ENCODE peak calls at places on chromosomes 7 and 10, in seven cellular contexts. One of them, this sample, is unnamed.

GRCh38 chr7:43758029-43758860 is at the start of gene BLVRA:
- DNase-seq in tibial artery: peak; percentile 86
- DNase-seq in OCI-LY7: no peak
- DNase-seq in thoracic aorta: no peak
- DNase-seq in left ventricle myocardium inferior: peak; percentile 76
- DNase-seq in AG04450: no peak
- DNase-seq in HL-60: no peak
- DNase-seq in this sample: peak; percentile 59

GRCh38 chr7:79290841-79291497 is 162.5 kb downstream of the MAGI2 start:
- DNase-seq in tibial artery: no peak
- DNase-seq in OCI-LY7: no peak
- DNase-seq in thoracic aorta: no peak
- DNase-seq in left ventricle myocardium inferior: no peak
- DNase-seq in AG04450: no peak
- DNase-seq in HL-60: no peak
- DNase-seq in this sample: no peak

GRCh38 chr10:360653-361052 is 225.4 kb downstream of the ZMYND11 start:
- DNase-seq in tibial artery: no peak
- DNase-seq in OCI-LY7: no peak
- DNase-seq in thoracic aorta: no peak
- DNase-seq in left ventricle myocardium inferior: no peak
- DNase-seq in AG04450: no peak
- DNase-seq in HL-60: no peak
- DNase-seq in this sample: no peak

GRCh38 chr7:128427289-128427891 is 17.6 kb upstream of the IMPDH1 start:
- DNase-seq in tibial artery: no peak
- DNase-seq in OCI-LY7: peak; percentile 70
- DNase-seq in thoracic aorta: no peak
- DNase-seq in left ventricle myocardium inferior: no peak
- DNase-seq in AG04450: no peak
- DNase-seq in HL-60: peak; percentile 51
- DNase-seq in this sample: peak; percentile 42

GRCh38 chr7:63093481-63093880 is 905.2 kb upstream of the ZNF722 start:
- DNase-seq in tibial artery: no peak
- DNase-seq in OCI-LY7: peak; percentile 0
- DNase-seq in thoracic aorta: no peak
- DNase-seq in left ventricle myocardium inferior: no peak
- DNase-seq in AG04450: no peak
- DNase-seq in HL-60: peak; percentile 7
- DNase-seq in this sample: no peak

GRCh38 chr10:111392910-111393309 is 316.1 kb downstream of the ADRA2A start:
- DNase-seq in tibial artery: no peak
- DNase-seq in OCI-LY7: no peak
- DNase-seq in thoracic aorta: no peak
- DNase-seq in left ventricle myocardium inferior: no peak
- DNase-seq in AG04450: no peak
- DNase-seq in HL-60: no peak
- DNase-seq in this sample: no peak

GRCh38 chr7:1197997-1198632 is 34.6 kb upstream of the UNCX start:
- DNase-seq in tibial artery: no peak
- DNase-seq in OCI-LY7: no peak
- DNase-seq in thoracic aorta: no peak
- DNase-seq in left ventricle myocardium inferior: no peak
- DNase-seq in AG04450: peak; percentile 79
- DNase-seq in HL-60: no peak
- DNase-seq in this sample: no peak

GRCh38 chr10:126207313-126207771 is 180.9 kb downstream of the ADAM12 start:
- DNase-seq in tibial artery: no peak
- DNase-seq in OCI-LY7: no peak
- DNase-seq in thoracic aorta: no peak
- DNase-seq in left ventricle myocardium inferior: no peak
- DNase-seq in AG04450: no peak
- DNase-seq in HL-60: no peak
- DNase-seq in this sample: no peak

GRCh38 chr10:1462032-1462431 is 275.3 kb downstream of the ADARB2 start:
- DNase-seq in tibial artery: no peak
- DNase-seq in OCI-LY7: no peak
- DNase-seq in thoracic aorta: no peak
- DNase-seq in left ventricle myocardium inferior: no peak
- DNase-seq in AG04450: no peak
- DNase-seq in HL-60: no peak
- DNase-seq in this sample: no peak

GRCh38 chr7:128841961-128842673 is 11.9 kb downstream of the FLNC start:
- DNase-seq in tibial artery: no peak
- DNase-seq in OCI-LY7: peak; percentile 66
- DNase-seq in thoracic aorta: no peak
- DNase-seq in left ventricle myocardium inferior: peak; percentile 54
- DNase-seq in AG04450: no peak
- DNase-seq in HL-60: peak; percentile 44
- DNase-seq in this sample: peak; percentile 58

GRCh38 chr7:78014401-78014800 is 215.8 kb downstream of the PHTF2 start:
- DNase-seq in tibial artery: no peak
- DNase-seq in OCI-LY7: no peak
- DNase-seq in thoracic aorta: no peak
- DNase-seq in left ventricle myocardium inferior: no peak
- DNase-seq in AG04450: no peak
- DNase-seq in HL-60: no peak
- DNase-seq in this sample: no peak

GRCh38 chr10:53598914-53599313 is 826.3 kb upstream of the MBL2 start:
- DNase-seq in tibial artery: no peak
- DNase-seq in OCI-LY7: no peak
- DNase-seq in thoracic aorta: no peak
- DNase-seq in left ventricle myocardium inferior: no peak
- DNase-seq in AG04450: no peak
- DNase-seq in HL-60: no peak
- DNase-seq in this sample: no peak

GRCh38 chr10:29630205-29631048 is 4.3 kb downstream of the SVIL start:
- DNase-seq in tibial artery: no peak
- DNase-seq in OCI-LY7: no peak
- DNase-seq in thoracic aorta: no peak
- DNase-seq in left ventricle myocardium inferior: no peak
- DNase-seq in AG04450: no peak
- DNase-seq in HL-60: peak; percentile 81
- DNase-seq in this sample: no peak

GRCh38 chr10:43108951-43109350 is 29.3 kb upstream of the CSGALNACT2 start:
- DNase-seq in tibial artery: no peak
- DNase-seq in OCI-LY7: no peak
- DNase-seq in thoracic aorta: no peak
- DNase-seq in left ventricle myocardium inferior: peak; percentile 1
- DNase-seq in AG04450: no peak
- DNase-seq in HL-60: no peak
- DNase-seq in this sample: no peak

GRCh38 chr7:44176486-44176885 is 12.8 kb downstream of the GCK start:
- DNase-seq in tibial artery: peak; percentile 48
- DNase-seq in OCI-LY7: no peak
- DNase-seq in thoracic aorta: no peak
- DNase-seq in left ventricle myocardium inferior: no peak
- DNase-seq in AG04450: no peak
- DNase-seq in HL-60: no peak
- DNase-seq in this sample: no peak

GRCh38 chr7:157211710-157212109 is 73.0 kb downstream of the UBE3C start:
- DNase-seq in tibial artery: no peak
- DNase-seq in OCI-LY7: no peak
- DNase-seq in thoracic aorta: no peak
- DNase-seq in left ventricle myocardium inferior: no peak
- DNase-seq in AG04450: peak; percentile 72
- DNase-seq in HL-60: no peak
- DNase-seq in this sample: no peak

GRCh38 chr10:15344876-15345285 is 26.2 kb downstream of the FAM171A1 start:
- DNase-seq in tibial artery: no peak
- DNase-seq in OCI-LY7: no peak
- DNase-seq in thoracic aorta: no peak
- DNase-seq in left ventricle myocardium inferior: no peak
- DNase-seq in AG04450: no peak
- DNase-seq in HL-60: peak; percentile 31
- DNase-seq in this sample: no peak

GRCh38 chr10:93267521-93267920 is 193.8 kb downstream of the CYP26A1 start:
- DNase-seq in tibial artery: no peak
- DNase-seq in OCI-LY7: no peak
- DNase-seq in thoracic aorta: no peak
- DNase-seq in left ventricle myocardium inferior: no peak
- DNase-seq in AG04450: no peak
- DNase-seq in HL-60: no peak
- DNase-seq in this sample: no peak
- H3K27ac ChIP-seq in tibial artery: no peak overlapping the region
- H3K27ac ChIP-seq in OCI-LY7: no peak overlapping the region
- H3K27ac ChIP-seq in thoracic aorta: no peak overlapping the region
- H3K27ac ChIP-seq in left ventricle myocardium inferior: no peak overlapping the region
- H3K27ac ChIP-seq in AG04450: no peak overlapping the region
- H3K27ac ChIP-seq in HL-60: no peak overlapping the region
- H3K27ac ChIP-seq in this sample: no peak overlapping the region

DNA sequence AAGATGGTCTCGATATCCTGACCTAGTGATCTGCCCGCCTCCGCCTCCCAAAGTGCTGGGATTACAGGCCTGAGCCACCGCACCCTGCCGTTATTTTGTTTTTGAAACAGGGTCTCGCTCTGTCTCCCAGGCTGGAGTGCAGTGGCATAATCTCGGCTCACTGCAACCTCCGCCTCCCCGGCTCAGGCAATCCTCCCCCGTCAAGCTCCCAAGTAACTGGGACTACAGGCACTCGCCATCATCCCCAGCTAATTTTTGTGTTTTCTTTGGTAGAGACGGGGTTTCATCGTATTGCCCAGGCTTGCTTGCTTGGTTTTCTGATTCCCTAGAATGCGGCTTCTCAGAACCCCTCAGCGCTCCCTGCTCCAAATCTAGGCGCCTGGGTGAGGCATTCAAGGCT is 1.4 kb downstream of the TFR2 start:
- DNase-seq in tibial artery: no peak
- DNase-seq in OCI-LY7: no peak
- DNase-seq in thoracic aorta: no peak
- DNase-seq in left ventricle myocardium inferior: no peak
- DNase-seq in AG04450: no peak
- DNase-seq in HL-60: no peak
- DNase-seq in this sample: no peak
- H3K27ac ChIP-seq in tibial artery: no peak overlapping the region
- H3K27ac ChIP-seq in OCI-LY7: no peak overlapping the region
- H3K27ac ChIP-seq in thoracic aorta: no peak overlapping the region
- H3K27ac ChIP-seq in left ventricle myocardium inferior: no peak overlapping the region
- H3K27ac ChIP-seq in AG04450: no peak overlapping the region
- H3K27ac ChIP-seq in HL-60: no peak overlapping the region
- H3K27ac ChIP-seq in this sample: no peak overlapping the region

DNA sequence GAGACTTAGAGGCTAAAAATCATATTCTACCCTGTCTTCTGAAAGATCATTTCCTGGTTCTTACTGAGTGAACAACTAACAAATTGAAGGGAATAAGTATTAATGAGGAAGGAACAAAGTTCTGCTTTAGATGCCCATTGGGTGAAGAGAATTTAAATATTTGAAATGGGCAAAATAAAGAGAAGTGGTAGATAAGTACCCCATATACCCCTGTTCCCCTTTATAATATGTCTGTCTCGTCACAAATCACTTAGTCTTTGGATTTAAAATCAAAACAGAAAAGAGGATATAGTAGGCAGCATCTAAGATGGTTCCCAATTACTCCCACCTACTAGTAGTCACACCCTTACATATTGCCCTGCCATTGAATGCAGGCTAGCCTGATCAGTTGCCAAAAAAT is 13.3 kb downstream of the TES start:
- DNase-seq in tibial artery: no peak
- DNase-seq in OCI-LY7: no peak
- DNase-seq in thoracic aorta: no peak
- DNase-seq in left ventricle myocardium inferior: no peak
- DNase-seq in AG04450: no peak
- DNase-seq in HL-60: no peak
- DNase-seq in this sample: no peak
- H3K27ac ChIP-seq in tibial artery: peak overlapping the region; percentile 10
- H3K27ac ChIP-seq in OCI-LY7: no peak overlapping the region
- H3K27ac ChIP-seq in thoracic aorta: no peak overlapping the region
- H3K27ac ChIP-seq in left ventricle myocardium inferior: no peak overlapping the region
- H3K27ac ChIP-seq in AG04450: no peak overlapping the region
- H3K27ac ChIP-seq in HL-60: no peak overlapping the region
- H3K27ac ChIP-seq in this sample: no peak overlapping the region

DNA sequence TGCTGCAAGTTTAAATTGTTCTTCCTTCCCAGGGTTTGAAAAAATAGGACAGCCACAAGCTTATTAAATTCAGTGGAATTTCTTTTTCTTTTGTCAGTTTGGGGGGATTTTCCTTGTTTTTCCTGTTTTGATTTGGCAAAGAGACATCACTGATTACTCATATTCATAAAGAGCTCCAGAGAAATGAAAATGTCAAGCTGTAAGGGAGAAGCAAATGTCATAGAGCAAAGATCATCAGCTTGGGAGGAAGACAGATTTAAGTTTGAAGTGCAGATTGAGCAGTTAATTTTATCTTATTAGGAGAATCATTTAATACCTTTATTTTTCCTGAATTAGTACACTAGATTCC is 255.8 kb upstream of the PHYHIPL start:
- DNase-seq in tibial artery: no peak
- DNase-seq in OCI-LY7: no peak
- DNase-seq in thoracic aorta: no peak
- DNase-seq in left ventricle myocardium inferior: no peak
- DNase-seq in AG04450: no peak
- DNase-seq in HL-60: no peak
- DNase-seq in this sample: no peak
- H3K27ac ChIP-seq in tibial artery: no peak overlapping the region
- H3K27ac ChIP-seq in OCI-LY7: no peak overlapping the region
- H3K27ac ChIP-seq in thoracic aorta: no peak overlapping the region
- H3K27ac ChIP-seq in left ventricle myocardium inferior: peak overlapping the region; percentile 35
- H3K27ac ChIP-seq in AG04450: no peak overlapping the region
- H3K27ac ChIP-seq in HL-60: no peak overlapping the region
- H3K27ac ChIP-seq in this sample: no peak overlapping the region

GRCh38 chr10:67603086-67603485 is 92.9 kb downstream of the CTNNA3 start:
- DNase-seq in tibial artery: no peak
- DNase-seq in OCI-LY7: no peak
- DNase-seq in thoracic aorta: no peak
- DNase-seq in left ventricle myocardium inferior: no peak
- DNase-seq in AG04450: no peak
- DNase-seq in HL-60: no peak
- DNase-seq in this sample: no peak

GRCh38 chr10:67603701-67604100 is 92.3 kb downstream of the CTNNA3 start:
- DNase-seq in tibial artery: no peak
- DNase-seq in OCI-LY7: no peak
- DNase-seq in thoracic aorta: no peak
- DNase-seq in left ventricle myocardium inferior: no peak
- DNase-seq in AG04450: no peak
- DNase-seq in HL-60: no peak
- DNase-seq in this sample: no peak

GRCh38 chr10:67607472-67607871 is 88.5 kb downstream of the CTNNA3 start:
- DNase-seq in tibial artery: no peak
- DNase-seq in OCI-LY7: no peak
- DNase-seq in thoracic aorta: no peak
- DNase-seq in left ventricle myocardium inferior: no peak
- DNase-seq in AG04450: no peak
- DNase-seq in HL-60: no peak
- DNase-seq in this sample: no peak

GRCh38 chr10:67608001-67608400 is 88.0 kb downstream of the CTNNA3 start:
- DNase-seq in tibial artery: no peak
- DNase-seq in OCI-LY7: no peak
- DNase-seq in thoracic aorta: no peak
- DNase-seq in left ventricle myocardium inferior: no peak
- DNase-seq in AG04450: no peak
- DNase-seq in HL-60: no peak
- DNase-seq in this sample: no peak

DNA sequence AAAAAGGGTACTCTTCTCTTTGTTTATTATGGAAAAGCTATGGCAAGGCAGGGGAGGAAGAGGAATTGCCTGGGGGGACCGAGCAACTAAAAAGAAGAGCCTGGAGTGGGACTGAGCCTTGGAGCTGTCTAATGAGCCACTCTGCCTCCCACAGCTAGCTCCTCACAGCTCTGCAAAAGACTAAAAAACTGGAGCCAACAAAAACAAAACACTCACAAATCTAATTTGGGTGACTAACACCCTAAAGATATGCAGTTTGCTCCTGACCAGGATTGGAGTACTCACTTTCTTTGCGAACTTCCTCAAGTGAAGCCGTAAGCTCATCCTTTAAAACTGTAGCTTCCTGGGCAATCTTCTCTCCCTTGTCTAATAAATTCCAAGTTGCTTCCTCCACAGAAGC is 89.4 kb downstream of the CTNNA3 start:
- DNase-seq in tibial artery: no peak
- DNase-seq in OCI-LY7: no peak
- DNase-seq in thoracic aorta: no peak
- DNase-seq in left ventricle myocardium inferior: no peak
- DNase-seq in AG04450: peak; percentile 53
- DNase-seq in HL-60: no peak
- DNase-seq in this sample: no peak
- H3K27ac ChIP-seq in tibial artery: no peak overlapping the region
- H3K27ac ChIP-seq in OCI-LY7: no peak overlapping the region
- H3K27ac ChIP-seq in thoracic aorta: no peak overlapping the region
- H3K27ac ChIP-seq in left ventricle myocardium inferior: no peak overlapping the region
- H3K27ac ChIP-seq in AG04450: peak overlapping the region; percentile 69
- H3K27ac ChIP-seq in HL-60: no peak overlapping the region
- H3K27ac ChIP-seq in this sample: no peak overlapping the region